ENCODE peak calls at places on chromosomes 1 and 21, in five cellular contexts. One of them, this sample, is unnamed.

GRCh38 chr1:186244825-186245224 is 130.2 kb downstream of the TPR start:
- DNase-seq in GM20000: no peak
- DNase-seq in type B pancreatic cell: no peak
- DNase-seq in foreskin fibroblast: no peak
- DNase-seq in nephron progenitor cell: peak
- DNase-seq in this sample: no peak

GRCh38 chr1:196467230-196467629 is 141.0 kb downstream of the KCNT2 start:
- DNase-seq in nephron progenitor cell: no peak
- DNase-seq in type B pancreatic cell: no peak
- DNase-seq in GM20000: no peak
- DNase-seq in foreskin fibroblast: no peak
- DNase-seq in this sample: no peak

GRCh38 chr1:6488602-6489382 is 2.7 kb downstream of the PLEKHG5 start:
- DNase-seq in nephron progenitor cell: peak
- DNase-seq in GM20000: no peak
- DNase-seq in type B pancreatic cell: no peak
- DNase-seq in foreskin fibroblast: no peak
- DNase-seq in this sample: no peak

GRCh38 chr1:34786521-34787325 is 5.7 kb downstream of the GJB3 start:
- DNase-seq in foreskin fibroblast: peak
- DNase-seq in type B pancreatic cell: peak
- DNase-seq in nephron progenitor cell: peak
- DNase-seq in GM20000: peak
- DNase-seq in this sample: no peak

GRCh38 chr1:44808938-44809917 is 905 bp downstream of the BTBD19 start:
- DNase-seq in GM20000: peak
- DNase-seq in foreskin fibroblast: peak
- DNase-seq in type B pancreatic cell: no peak
- DNase-seq in nephron progenitor cell: no peak
- DNase-seq in this sample: peak

GRCh38 chr1:79448426-79448825 is 441.9 kb upstream of the ADGRL4 start:
- DNase-seq in type B pancreatic cell: no peak
- DNase-seq in GM20000: no peak
- DNase-seq in foreskin fibroblast: peak
- DNase-seq in nephron progenitor cell: no peak
- DNase-seq in this sample: no peak

GRCh38 chr1:26581287-26581651 is 51.7 kb downstream of the RPS6KA1 start:
- DNase-seq in foreskin fibroblast: no peak
- DNase-seq in nephron progenitor cell: no peak
- DNase-seq in type B pancreatic cell: no peak
- DNase-seq in GM20000: no peak
- DNase-seq in this sample: no peak

GRCh38 chr1:111814642-111815041 is 58.9 kb downstream of the DDX20 start:
- DNase-seq in foreskin fibroblast: no peak
- DNase-seq in type B pancreatic cell: no peak
- DNase-seq in nephron progenitor cell: no peak
- DNase-seq in GM20000: no peak
- DNase-seq in this sample: no peak

GRCh38 chr1:233114860-233115259 is 164.4 kb downstream of the NTPCR start:
- DNase-seq in nephron progenitor cell: no peak
- DNase-seq in GM20000: no peak
- DNase-seq in foreskin fibroblast: no peak
- DNase-seq in type B pancreatic cell: no peak
- DNase-seq in this sample: peak

GRCh38 chr1:196558424-196558823 is 49.8 kb downstream of the KCNT2 start:
- DNase-seq in foreskin fibroblast: peak
- DNase-seq in type B pancreatic cell: no peak
- DNase-seq in nephron progenitor cell: no peak
- DNase-seq in GM20000: no peak
- DNase-seq in this sample: no peak

GRCh38 chr1:75208862-75209261 is 74.7 kb downstream of the LHX8 start:
- DNase-seq in nephron progenitor cell: no peak
- DNase-seq in GM20000: no peak
- DNase-seq in foreskin fibroblast: no peak
- DNase-seq in type B pancreatic cell: no peak
- DNase-seq in this sample: no peak

GRCh38 chr1:202632241-202632640 is 78.0 kb downstream of the SYT2 start:
- DNase-seq in foreskin fibroblast: no peak
- DNase-seq in nephron progenitor cell: no peak
- DNase-seq in type B pancreatic cell: no peak
- DNase-seq in GM20000: no peak
- DNase-seq in this sample: no peak

GRCh38 chr1:112701227-112702066 is 5.5 kb downstream of the RHOC start:
- DNase-seq in type B pancreatic cell: no peak
- DNase-seq in foreskin fibroblast: peak
- DNase-seq in GM20000: no peak
- DNase-seq in nephron progenitor cell: no peak
- DNase-seq in this sample: no peak

GRCh38 chr1:24416666-24417391 is 1.2 kb downstream of the NIPAL3 start:
- DNase-seq in nephron progenitor cell: no peak
- DNase-seq in foreskin fibroblast: peak
- DNase-seq in GM20000: peak
- DNase-seq in type B pancreatic cell: no peak
- DNase-seq in this sample: no peak

GRCh38 chr1:110188116-110188618 is 21.9 kb upstream of the KCNC4 start:
- DNase-seq in type B pancreatic cell: no peak
- DNase-seq in GM20000: no peak
- DNase-seq in foreskin fibroblast: peak
- DNase-seq in nephron progenitor cell: no peak
- DNase-seq in this sample: no peak

GRCh38 chr1:46341222-46342083 is 846 bp downstream of the NSUN4 start:
- DNase-seq in foreskin fibroblast: peak
- DNase-seq in GM20000: no peak
- DNase-seq in type B pancreatic cell: no peak
- DNase-seq in nephron progenitor cell: peak
- DNase-seq in this sample: no peak

GRCh38 chr1:32138965-32139364 is 31.1 kb downstream of the KPNA6 start:
- DNase-seq in nephron progenitor cell: no peak
- DNase-seq in GM20000: no peak
- DNase-seq in foreskin fibroblast: peak
- DNase-seq in type B pancreatic cell: no peak
- DNase-seq in this sample: no peak

GRCh38 chr21:29124645-29125044 is 5.8 kb upstream of the MAP3K7CL start:
- DNase-seq in GM20000: no peak
- DNase-seq in foreskin fibroblast: no peak
- DNase-seq in nephron progenitor cell: no peak
- DNase-seq in type B pancreatic cell: no peak
- DNase-seq in this sample: no peak

GRCh38 chr1:110897685-110898084 is 24.7 kb downstream of the CD53 start:
- DNase-seq in GM20000: no peak
- DNase-seq in type B pancreatic cell: no peak
- DNase-seq in foreskin fibroblast: no peak
- DNase-seq in nephron progenitor cell: no peak
- DNase-seq in this sample: no peak

GRCh38 chr1:16978589-16979474 is 1.6 kb downstream of the MFAP2 start:
- DNase-seq in GM20000: no peak
- DNase-seq in type B pancreatic cell: peak
- DNase-seq in foreskin fibroblast: peak
- DNase-seq in nephron progenitor cell: no peak
- DNase-seq in this sample: no peak

GRCh38 chr1:200334661-200335256 is 75.1 kb downstream of the ZNF281 start:
- DNase-seq in foreskin fibroblast: no peak
- DNase-seq in nephron progenitor cell: no peak
- DNase-seq in GM20000: no peak
- DNase-seq in type B pancreatic cell: no peak
- DNase-seq in this sample: no peak

GRCh38 chr1:226598455-226598849 is 49.9 kb downstream of the STUM start:
- DNase-seq in GM20000: no peak
- DNase-seq in nephron progenitor cell: no peak
- DNase-seq in foreskin fibroblast: no peak
- DNase-seq in type B pancreatic cell: no peak
- DNase-seq in this sample: peak

GRCh38 chr1:109488201-109488600 is 4.5 kb downstream of the ATXN7L2 start:
- DNase-seq in foreskin fibroblast: peak
- DNase-seq in nephron progenitor cell: no peak
- DNase-seq in type B pancreatic cell: no peak
- DNase-seq in GM20000: no peak
- DNase-seq in this sample: no peak

GRCh38 chr1:84619383-84620093 is 45.3 kb upstream of the CTBS start:
- DNase-seq in nephron progenitor cell: no peak
- DNase-seq in type B pancreatic cell: no peak
- DNase-seq in foreskin fibroblast: peak
- DNase-seq in GM20000: no peak
- DNase-seq in this sample: no peak

GRCh38 chr1:207329469-207329868 is 8.0 kb downstream of the CD55 start:
- DNase-seq in GM20000: no peak
- DNase-seq in type B pancreatic cell: no peak
- DNase-seq in nephron progenitor cell: no peak
- DNase-seq in foreskin fibroblast: no peak
- DNase-seq in this sample: no peak

GRCh38 chr1:37092937-37093336 is 58.6 kb upstream of the GRIK3 start:
- DNase-seq in foreskin fibroblast: no peak
- DNase-seq in nephron progenitor cell: no peak
- DNase-seq in type B pancreatic cell: no peak
- DNase-seq in GM20000: no peak
- DNase-seq in this sample: no peak

GRCh38 chr1:37098196-37098595 is 63.9 kb upstream of the GRIK3 start:
- DNase-seq in GM20000: no peak
- DNase-seq in type B pancreatic cell: no peak
- DNase-seq in foreskin fibroblast: no peak
- DNase-seq in nephron progenitor cell: no peak
- DNase-seq in this sample: no peak

GRCh38 chr1:37094302-37094701 is 60.0 kb upstream of the GRIK3 start:
- DNase-seq in foreskin fibroblast: no peak
- DNase-seq in type B pancreatic cell: no peak
- DNase-seq in nephron progenitor cell: no peak
- DNase-seq in GM20000: no peak
- DNase-seq in this sample: no peak

GRCh38 chr1:37100310-37100709 is 66.0 kb upstream of the GRIK3 start:
- DNase-seq in GM20000: no peak
- DNase-seq in type B pancreatic cell: no peak
- DNase-seq in foreskin fibroblast: no peak
- DNase-seq in nephron progenitor cell: no peak
- DNase-seq in this sample: no peak

GRCh38 chr1:37096523-37096922 is 62.2 kb upstream of the GRIK3 start:
- DNase-seq in nephron progenitor cell: no peak
- DNase-seq in foreskin fibroblast: no peak
- DNase-seq in GM20000: no peak
- DNase-seq in type B pancreatic cell: no peak
- DNase-seq in this sample: no peak
- TF ChIP-seq CTCF in nephron progenitor cell: peak
- TF ChIP-seq CTCF in foreskin fibroblast: no peak
- TF ChIP-seq CTCF in GM20000: peak
- TF ChIP-seq CTCF in type B pancreatic cell: peak
- TF ChIP-seq CTCF in this sample: no peak

DNA sequence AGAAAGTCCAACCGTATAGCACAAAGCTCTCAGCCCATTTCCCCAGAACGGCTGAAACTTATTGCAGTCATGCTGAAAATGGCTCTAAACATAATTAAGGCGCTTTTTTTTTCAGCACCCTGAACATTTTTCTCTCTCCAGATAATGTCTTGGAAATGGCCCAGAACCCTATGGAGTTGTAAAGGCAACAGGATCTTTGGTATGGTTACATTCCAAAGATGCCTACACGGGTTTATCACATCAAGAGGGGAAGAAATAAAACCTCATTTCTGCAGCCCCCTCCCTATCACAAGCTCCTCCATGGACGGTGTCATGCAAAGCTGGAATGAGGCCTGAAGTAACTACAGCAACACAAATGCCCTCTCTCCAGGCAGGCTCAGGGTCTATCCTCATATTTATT is 126.3 kb upstream of the GALNT2 start:
- DNase-seq in nephron progenitor cell: no peak
- DNase-seq in type B pancreatic cell: no peak
- DNase-seq in foreskin fibroblast: no peak
- DNase-seq in GM20000: no peak
- DNase-seq in this sample: no peak
- TF ChIP-seq CTCF in nephron progenitor cell: no peak
- TF ChIP-seq CTCF in type B pancreatic cell: no peak
- TF ChIP-seq CTCF in foreskin fibroblast: no peak
- TF ChIP-seq CTCF in GM20000: no peak
- TF ChIP-seq CTCF in this sample: no peak

GRCh38 chr1:215987092-215987855 is 420.2 kb downstream of the KCTD3 start:
- DNase-seq in type B pancreatic cell: no peak
- DNase-seq in foreskin fibroblast: no peak
- DNase-seq in GM20000: no peak
- DNase-seq in nephron progenitor cell: no peak
- DNase-seq in this sample: no peak

DNA sequence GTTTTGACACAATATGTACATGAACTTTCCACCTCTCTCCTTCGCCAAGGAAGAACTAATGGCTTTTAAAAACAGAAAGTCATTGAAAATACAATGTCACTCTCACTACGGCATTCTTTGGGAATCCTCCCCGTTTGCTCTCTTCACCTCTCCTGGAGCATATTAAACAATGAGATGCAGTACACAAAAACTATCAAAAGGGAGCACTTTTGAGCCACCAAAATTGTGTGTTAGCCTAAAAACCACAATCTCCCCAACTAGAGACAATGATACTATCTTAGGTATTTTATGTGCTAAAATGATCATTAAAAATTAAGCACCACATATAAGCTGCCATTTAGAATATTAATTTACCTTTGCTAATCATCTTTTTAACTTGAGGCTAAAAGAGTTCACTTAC is 425.5 kb downstream of the KCTD3 start:
- DNase-seq in foreskin fibroblast: peak
- DNase-seq in GM20000: peak
- DNase-seq in nephron progenitor cell: peak
- DNase-seq in type B pancreatic cell: no peak
- DNase-seq in this sample: no peak
- TF ChIP-seq CTCF in foreskin fibroblast: peak
- TF ChIP-seq CTCF in GM20000: no peak
- TF ChIP-seq CTCF in nephron progenitor cell: peak
- TF ChIP-seq CTCF in type B pancreatic cell: peak
- TF ChIP-seq CTCF in this sample: no peak

DNA sequence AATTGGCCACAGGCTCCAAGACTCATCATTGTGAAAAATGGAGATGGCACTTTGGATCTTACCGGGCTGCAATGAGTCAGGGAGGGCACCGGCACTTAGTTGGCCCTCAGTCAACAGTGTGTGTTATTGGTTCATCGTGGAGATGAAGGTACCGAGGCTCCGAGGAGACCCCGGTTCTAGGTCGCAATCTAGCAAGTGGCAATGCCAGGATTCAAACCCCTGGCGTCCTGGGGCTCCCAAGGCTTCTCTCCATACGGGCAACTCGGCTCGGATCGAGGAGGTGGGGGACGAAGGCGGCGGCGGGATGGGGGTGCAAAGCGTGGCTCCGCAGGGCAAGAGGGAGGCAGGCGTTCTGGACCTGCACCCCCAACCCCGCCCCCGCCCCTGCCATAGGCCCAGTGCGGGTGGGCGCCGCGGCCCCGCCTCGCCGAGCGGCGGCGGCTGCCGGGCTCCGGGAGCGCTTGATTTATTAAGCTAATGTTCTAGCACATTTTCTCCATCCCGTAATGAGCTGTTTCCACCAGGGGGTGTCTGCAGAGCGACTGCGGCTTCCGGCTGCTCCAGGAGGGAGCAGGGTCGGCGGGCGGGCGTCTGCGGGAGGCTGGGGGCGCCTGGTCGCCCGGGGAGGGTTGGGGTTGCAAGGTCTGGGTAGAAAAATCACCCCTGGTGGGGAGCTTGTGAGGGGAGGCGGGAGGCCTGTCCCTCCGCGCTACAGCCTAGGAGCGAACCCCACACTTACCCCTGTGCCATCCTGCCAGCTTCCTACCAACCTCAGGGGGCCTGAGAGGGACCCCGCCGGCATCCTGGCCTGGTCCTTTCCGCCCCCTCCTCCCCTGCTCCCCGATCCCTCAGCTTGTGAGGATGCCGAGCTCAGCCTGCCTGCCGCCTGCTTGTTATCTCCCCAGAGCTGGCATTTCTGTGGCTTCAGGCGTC is 48.7 kb upstream of the ACOT11 start:
- DNase-seq in nephron progenitor cell: peak
- DNase-seq in foreskin fibroblast: peak
- DNase-seq in GM20000: no peak
- DNase-seq in type B pancreatic cell: no peak
- DNase-seq in this sample: no peak
- TF ChIP-seq CTCF in nephron progenitor cell: peak
- TF ChIP-seq CTCF in foreskin fibroblast: peak
- TF ChIP-seq CTCF in GM20000: no peak
- TF ChIP-seq CTCF in type B pancreatic cell: peak
- TF ChIP-seq CTCF in this sample: peak